ENCODE peak calls at places on chromosomes 11 and 22, in ten cellular contexts. Y is spleen; A is NCI-H1092 treated with DMSO at 0.1 percent for 48 hours; J is substantia nigra; M is T-helper 9 cell; S is ovary; E is Caco-2; P is central memory CD4-positive, alpha-beta T cell; F is HS-5; I is NCI-H1105 treated with DMSO at 0.1 percent for 48 hours. O is an unnamed sample.

GRCh38 chr22:43734370-43735005 is 77.6 kb downstream of the EFCAB6 start:
- DNase-seq in Y (no peak), A (no peak), J (no peak), M (no peak), S (no peak), E (no peak), P (no peak), F (no peak), I (peak), O (no peak)

GRCh38 chr11:2444301-2445106 is at the start of the genes KCNQ1 and TRPM5:
- DNase-seq in Y (peak), A (peak), J (no peak), M (peak), S (no peak), E (no peak), P (peak), F (no peak), I (peak), O (no peak)

GRCh38 chr11:111846063-111846462 is 25.3 kb downstream of the ALG9 start:
- DNase-seq in Y (no peak), A (no peak), J (no peak), M (no peak), S (no peak), E (no peak), P (no peak), F (peak), I (no peak), O (no peak)

GRCh38 chr11:104534268-104534667 is 364.0 kb downstream of the CASP12 start:
- DNase-seq in Y (no peak), A (no peak), J (no peak), M (no peak), S (no peak), E (no peak), P (no peak), F (peak), I (no peak), O (no peak)

GRCh38 chr11:2208691-2209369 is 37.2 kb upstream of the TH start:
- DNase-seq in Y (peak), A (peak), J (no peak), M (no peak), S (peak), E (peak), P (no peak), F (no peak), I (peak), O (no peak)

GRCh38 chr11:65225284-65226102 is 36.3 kb upstream of the POLA2 start:
- DNase-seq in Y (peak), A (no peak), J (peak), M (peak), S (peak), E (peak), P (peak), F (no peak), I (no peak), O (no peak)

GRCh38 chr11:59967677-59968394 is 4.0 kb downstream of the OOSP4A start:
- DNase-seq in Y (no peak), A (no peak), J (no peak), M (no peak), S (no peak), E (no peak), P (no peak), F (no peak), I (no peak), O (no peak)

GRCh38 chr11:2578006-2578933 is 121.5 kb downstream of the KCNQ1OT1 start:
- DNase-seq in Y (peak), A (no peak), J (no peak), M (no peak), S (peak), E (peak), P (no peak), F (no peak), I (no peak), O (no peak)

GRCh38 chr11:69080361-69080973 is 31.7 kb downstream of the TPCN2 start:
- DNase-seq in Y (no peak), A (no peak), J (no peak), M (no peak), S (no peak), E (no peak), P (no peak), F (no peak), I (no peak), O (no peak)

GRCh38 chr22:32573991-32574390 is 99.4 kb downstream of the FBXO7 start:
- DNase-seq in Y (no peak), A (no peak), J (no peak), M (no peak), S (no peak), E (no peak), P (no peak), F (no peak), I (no peak), O (no peak)

GRCh38 chr11:720017-720641 is 14.1 kb downstream of the EPS8L2 start:
- DNase-seq in Y (no peak), A (no peak), J (no peak), M (no peak), S (no peak), E (no peak), P (no peak), F (no peak), I (no peak), O (no peak)

GRCh38 chr11:133830931-133831907 is 14.1 kb downstream of the SPATA19 start:
- DNase-seq in Y (no peak), A (peak), J (no peak), M (no peak), S (no peak), E (no peak), P (no peak), F (no peak), I (peak), O (no peak)

GRCh38 chr11:119093951-119094815 is 7.5 kb downstream of the DPAGT1 start:
- DNase-seq in Y (peak), A (no peak), J (no peak), M (peak), S (peak), E (peak), P (peak), F (no peak), I (no peak), O (no peak)

GRCh38 chr11:32358729-32359128 is 76.6 kb downstream of the WT1 start:
- DNase-seq in Y (no peak), A (no peak), J (no peak), M (no peak), S (peak), E (peak), P (no peak), F (no peak), I (no peak), O (no peak)